ENCODE peak calls at places on chromosomes 6 and 20, in seven cellular contexts. F, J, Z, U, T, H and Y are unnamed samples.

GRCh38 chr20:46255440-46256104 is 52.7 kb downstream of the CDH22 start:
- DNase-seq in F (peak; percentile 69), J (no peak), Z (peak; percentile 64), U (peak; percentile 30), T (peak; percentile 62), H (peak; percentile 81), Y (peak; percentile 45)

GRCh38 chr6:5151955-5152401 is 66.8 kb downstream of the PPP1R3G start:
- DNase-seq in F (no peak), J (no peak), Z (no peak), U (no peak), T (no peak), H (no peak), Y (no peak)

GRCh38 chr6:96792791-96793190 is 44.5 kb downstream of the GPR63 start:
- DNase-seq in F (no peak), J (no peak), Z (no peak), U (no peak), T (no peak), H (no peak), Y (no peak)

GRCh38 chr6:129709451-129709908 is 497 bp downstream of the ARHGAP18 start:
- DNase-seq in F (no peak), J (no peak), Z (peak; percentile 33), U (peak; percentile 36), T (peak; percentile 39), H (no peak), Y (peak; percentile 23)

GRCh38 chr6:20953019-20953418 is 418.8 kb downstream of the CDKAL1 start:
- DNase-seq in F (no peak), J (no peak), Z (no peak), U (no peak), T (no peak), H (no peak), Y (no peak)

GRCh38 chr6:33428219-33428890 is 8.5 kb downstream of the SYNGAP1 start:
- DNase-seq in F (no peak), J (no peak), Z (peak; percentile 29), U (no peak), T (peak; percentile 72), H (peak; percentile 90), Y (no peak)

GRCh38 chr6:166420351-166420750 is 37.6 kb upstream of the MPC1 start:
- DNase-seq in F (no peak), J (no peak), Z (no peak), U (no peak), T (no peak), H (no peak), Y (no peak)

GRCh38 chr20:3935295-3935955 is 46.2 kb downstream of the PANK2 start:
- DNase-seq in F (no peak), J (no peak), Z (peak; percentile 70), U (no peak), T (no peak), H (no peak), Y (peak; percentile 55)

GRCh38 chr20:43564993-43565757 is 6.3 kb downstream of the SGK2 start:
- DNase-seq in F (no peak), J (no peak), Z (no peak), U (no peak), T (no peak), H (no peak), Y (no peak)

GRCh38 chr6:157592980-157593379 is 212.0 kb downstream of the ZDHHC14 start:
- DNase-seq in F (no peak), J (no peak), Z (no peak), U (no peak), T (no peak), H (no peak), Y (no peak)

GRCh38 chr6:2877057-2877882 is 25.8 kb downstream of the SERPINB9 start:
- DNase-seq in F (no peak), J (no peak), Z (no peak), U (no peak), T (no peak), H (no peak), Y (peak; percentile 55)

GRCh38 chr6:158836625-158837311 is 17.6 kb upstream of the EZR start:
- DNase-seq in F (no peak), J (no peak), Z (no peak), U (no peak), T (no peak), H (peak; percentile 70), Y (no peak)

GRCh38 chr6:158834675-158835385 is 15.7 kb upstream of the EZR start:
- DNase-seq in F (no peak), J (no peak), Z (no peak), U (no peak), T (no peak), H (peak; percentile 43), Y (no peak)

GRCh38 chr6:158839796-158840195 is 20.6 kb upstream of the EZR start:
- DNase-seq in F (no peak), J (no peak), Z (no peak), U (no peak), T (no peak), H (no peak), Y (no peak)

GRCh38 chr6:158837684-158838625 is 18.8 kb upstream of the EZR start:
- DNase-seq in F (no peak), J (no peak), Z (no peak), U (no peak), T (no peak), H (no peak), Y (no peak)

DNA sequence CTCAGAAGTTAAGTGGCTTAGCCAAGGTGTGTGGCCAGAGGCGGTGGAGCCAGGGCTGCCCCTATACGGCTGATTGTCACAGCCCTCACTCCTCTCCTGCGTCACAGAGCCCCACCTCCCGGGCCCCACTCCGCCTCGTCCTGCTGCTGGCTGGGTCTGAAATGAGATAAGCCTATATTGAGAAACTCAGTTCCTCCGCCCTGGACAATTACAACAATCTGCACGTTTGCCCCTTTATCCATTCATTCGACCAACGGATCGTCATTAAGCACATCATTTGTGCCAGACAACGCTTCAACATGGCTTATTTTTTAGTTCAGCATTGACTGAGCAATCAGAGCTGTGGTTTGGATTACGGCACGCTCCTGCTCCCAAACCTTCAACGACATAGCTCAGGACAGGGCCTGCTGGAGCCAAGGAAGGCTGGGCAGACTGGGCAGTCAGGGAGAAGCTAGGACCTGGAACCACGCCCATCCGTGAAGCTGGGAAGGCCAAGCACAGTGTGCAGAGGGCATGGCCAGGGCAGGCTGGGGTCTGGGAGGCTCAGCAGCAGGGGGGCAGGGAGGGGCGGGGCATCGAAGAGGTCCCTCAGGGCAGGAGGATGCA is 16.6 kb upstream of the EZR start:
- DNase-seq in F (no peak), J (no peak), Z (peak; percentile 50), U (no peak), T (no peak), H (peak; percentile 74), Y (no peak)
- TF ChIP-seq POLR2A in F (no peak), J (no peak), Z (no peak), U (no peak), T (no peak), H (no peak), Y (no peak)

DNA sequence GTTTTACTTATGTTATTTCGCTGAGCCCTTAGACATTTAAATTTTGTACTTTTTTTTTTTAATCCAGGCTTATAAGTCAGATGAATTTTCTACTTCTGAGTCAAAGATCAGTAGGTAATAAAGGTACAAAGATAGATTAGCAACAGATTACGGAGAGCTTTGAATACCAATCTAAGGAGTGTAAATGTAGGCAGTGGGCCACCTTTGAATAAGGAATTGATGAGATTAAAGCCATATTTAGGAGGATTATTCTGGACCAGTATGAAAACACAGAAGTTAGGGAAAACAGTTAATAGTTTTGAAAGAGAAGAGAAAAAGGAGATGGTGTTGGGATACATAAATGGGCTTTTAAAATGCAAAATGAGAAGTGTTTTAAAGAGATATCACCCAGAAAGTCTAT is 117.6 kb downstream of the SLC16A10 start:
- DNase-seq in F (no peak), J (no peak), Z (no peak), U (no peak), T (no peak), H (no peak), Y (no peak)
- H3K27ac ChIP-seq in F (no peak overlapping the region), J (no peak overlapping the region), Z (no peak overlapping the region), U (no peak overlapping the region), T (no peak overlapping the region), H (no peak overlapping the region), Y (no peak overlapping the region)

DNA sequence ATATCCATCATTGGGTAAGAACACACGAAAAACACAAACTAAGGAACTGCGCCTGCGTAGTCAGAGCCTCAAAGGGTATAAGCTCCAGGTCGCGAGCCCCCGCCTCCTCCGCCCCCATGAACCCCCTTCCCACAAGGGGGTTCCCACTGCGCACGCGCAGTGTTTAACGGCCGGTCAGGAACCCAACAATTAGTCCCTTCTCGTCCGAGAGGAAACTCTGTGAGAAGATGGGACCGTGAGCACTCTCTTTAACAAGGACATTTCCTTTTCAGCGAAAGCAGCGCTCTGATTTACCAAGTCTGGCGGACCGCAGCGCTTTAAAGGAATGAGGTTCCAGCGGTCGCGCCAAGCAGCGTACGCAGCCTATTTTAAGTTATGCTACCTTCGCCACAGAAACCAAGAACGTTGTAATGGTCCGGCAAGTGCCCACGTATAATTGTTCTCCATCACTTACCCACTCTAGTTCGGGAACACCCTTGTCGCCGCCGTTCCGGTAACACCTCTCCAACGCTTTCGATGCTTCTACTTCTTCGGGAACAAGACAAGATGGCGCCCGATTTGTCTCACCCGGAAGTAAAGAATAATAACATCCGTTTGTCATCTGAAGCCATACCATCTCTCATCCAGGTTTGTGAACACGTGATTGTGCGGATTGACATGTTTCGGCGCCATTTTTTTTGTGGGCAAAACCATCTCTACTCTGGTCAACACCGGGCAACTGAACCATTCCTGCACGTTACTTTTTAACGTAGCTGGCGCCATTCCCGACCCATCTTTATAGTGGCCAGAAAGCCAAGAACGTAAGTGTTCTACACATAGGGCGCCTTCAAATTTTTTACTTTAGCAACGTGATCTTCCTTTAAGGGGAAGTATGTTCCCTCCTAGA is at the start of gene PNISR:
- DNase-seq in F (peak; percentile 99), J (peak; percentile 75), Z (peak; percentile 93), U (peak; percentile 98), T (peak; percentile 87), H (peak; percentile 93), Y (peak; percentile 96)
- TF ChIP-seq POLR2A in F (peak; percentile 90), J (peak; percentile 22), Z (no peak), U (peak; percentile 67), T (peak; percentile 61), H (no peak), Y (peak; percentile 45)

DNA sequence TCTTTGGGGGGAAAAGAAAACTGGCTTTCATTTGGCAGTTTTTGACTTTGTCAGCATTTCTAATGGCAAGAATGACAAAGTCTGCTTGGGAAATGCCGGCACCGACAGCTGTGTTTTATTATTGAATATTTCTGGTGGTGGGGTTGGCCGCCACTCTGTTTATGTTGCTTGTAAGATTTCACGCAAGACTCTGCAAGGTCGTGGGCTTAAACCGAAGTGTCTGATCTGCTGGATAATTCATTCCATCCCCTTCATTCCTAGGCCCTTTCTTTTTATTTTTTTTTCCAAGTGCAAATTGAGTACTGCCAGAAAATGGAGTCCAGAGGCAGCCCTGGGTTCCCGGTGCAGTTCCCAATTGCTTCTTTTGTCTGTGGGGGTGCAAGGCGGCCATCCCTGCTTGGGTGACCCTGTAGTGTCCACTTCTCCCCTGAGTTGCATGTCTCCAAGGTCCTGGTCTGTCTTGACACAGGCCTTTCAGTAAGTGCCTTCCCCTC is 170.4 kb upstream of the PMEPA1 start:
- DNase-seq in F (no peak), J (no peak), Z (peak; percentile 37), U (peak; percentile 19), T (no peak), H (no peak), Y (peak; percentile 66)
- H3K27ac ChIP-seq in F (no peak overlapping the region), J (peak overlapping the region; percentile 11), Z (peak overlapping the region; percentile 47), U (peak overlapping the region; percentile 75), T (no peak overlapping the region), H (no peak overlapping the region), Y (peak overlapping the region; percentile 73)